ENCODE peak calls at places on chromosomes 3 and 15, in seven cellular contexts. Y is GM12878, I is H1, W is HepG2, X is HCT116, Z is A549, R is K562. D is an unnamed sample.
A peak's percentile ranks its signal among the peaks of the same experiment; 100 is the strongest.

GRCh38 chr15:31338879-31339557 is 12.4 kb downstream of the KLF13 start:
- DNase-seq in Y (peak; percentile 75), I (no peak), W (peak; percentile 38), X (no peak), Z (peak; percentile 58), R (no peak), D (peak; percentile 79)

GRCh38 chr3:177371903-177372302 is 174.6 kb upstream of the TBL1XR1 start:
- DNase-seq in Y (no peak), I (no peak), W (no peak), X (no peak), Z (no peak), R (no peak), D (no peak)

GRCh38 chr3:109045271-109046051 is 72.5 kb downstream of the MORC1 start:
- DNase-seq in Y (no peak), I (no peak), W (no peak), X (no peak), Z (no peak), R (no peak), D (no peak)

GRCh38 chr15:35743320-35743719 is 197.4 kb upstream of the DPH6 start:
- DNase-seq in Y (no peak), I (no peak), W (no peak), X (no peak), Z (no peak), R (no peak), D (no peak)

GRCh38 chr3:50382271-50382670 is 22.9 kb upstream of the TMEM115 start:
- DNase-seq in Y (no peak), I (no peak), W (no peak), X (no peak), Z (no peak), R (no peak), D (no peak)

GRCh38 chr3:50345586-50345985 is at the start of gene ZMYND10:
- DNase-seq in Y (no peak), I (peak; percentile 96), W (no peak), X (no peak), Z (peak; percentile 58), R (peak; percentile 78), D (peak; percentile 28)

GRCh38 chr3:196274585-196274984 is 12.9 kb downstream of the PCYT1A start:
- DNase-seq in Y (peak; percentile 84), I (no peak), W (no peak), X (no peak), Z (no peak), R (peak; percentile 69), D (peak; percentile 19)

GRCh38 chr3:124821356-124821755 is 65.8 kb downstream of the ITGB5 start:
- DNase-seq in Y (no peak), I (no peak), W (no peak), X (no peak), Z (no peak), R (no peak), D (no peak)

GRCh38 chr3:86814918-86815655 is 175.9 kb downstream of the VGLL3 start:
- DNase-seq in Y (no peak), I (no peak), W (no peak), X (no peak), Z (no peak), R (no peak), D (peak; percentile 51)

GRCh38 chr3:127480196-127480933 is 110.2 kb downstream of the TPRA1 start:
- DNase-seq in Y (no peak), I (no peak), W (no peak), X (no peak), Z (no peak), R (no peak), D (no peak)

GRCh38 chr3:140092883-140093536 is 158.0 kb downstream of the CLSTN2 start:
- DNase-seq in Y (no peak), I (peak; percentile 46), W (no peak), X (no peak), Z (no peak), R (peak; percentile 11), D (no peak)

GRCh38 chr3:192888121-192888520 is 29.5 kb downstream of the MB21D2 start:
- DNase-seq in Y (no peak), I (no peak), W (no peak), X (no peak), Z (peak; percentile 51), R (no peak), D (no peak)

GRCh38 chr3:86973440-86973839 is 17.5 kb downstream of the VGLL3 start:
- DNase-seq in Y (no peak), I (no peak), W (no peak), X (no peak), Z (peak; percentile 41), R (no peak), D (peak; percentile 94)

GRCh38 chr3:59995563-59995962 is 945.7 kb upstream of the CFAP20DC start:
- DNase-seq in Y (no peak), I (no peak), W (no peak), X (no peak), Z (no peak), R (no peak), D (no peak)

GRCh38 chr3:197417451-197417850 is 119.0 kb upstream of the DLG1 start:
- DNase-seq in Y (no peak), I (no peak), W (no peak), X (no peak), Z (no peak), R (no peak), D (peak; percentile 60)

GRCh38 chr15:48358229-48358641 is 27.0 kb downstream of the DUT start:
- DNase-seq in Y (no peak), I (no peak), W (no peak), X (peak; percentile 21), Z (peak; percentile 24), R (no peak), D (peak; percentile 64)

GRCh38 chr3:73719413-73719831 is 94.7 kb upstream of the PDZRN3 start:
- DNase-seq in Y (no peak), I (no peak), W (no peak), X (no peak), Z (no peak), R (no peak), D (peak; percentile 83)

GRCh38 chr3:126960604-126960995 is 22.3 kb upstream of the PLXNA1 start:
- DNase-seq in Y (no peak), I (no peak), W (no peak), X (no peak), Z (no peak), R (no peak), D (no peak)

GRCh38 chr15:63514533-63514943 is 10.1 kb downstream of the USP3 start:
- DNase-seq in Y (no peak), I (no peak), W (peak; percentile 76), X (no peak), Z (peak; percentile 86), R (no peak), D (peak; percentile 88)

GRCh38 chr3:51680196-51680595 is 9.1 kb downstream of the TEX264 start:
- DNase-seq in Y (no peak), I (no peak), W (no peak), X (no peak), Z (no peak), R (no peak), D (no peak)

GRCh38 chr3:51679777-51680176 is 8.7 kb downstream of the TEX264 start:
- DNase-seq in Y (no peak), I (no peak), W (no peak), X (no peak), Z (no peak), R (no peak), D (no peak)

GRCh38 chr3:51678186-51678585 is 7.1 kb downstream of the TEX264 start:
- DNase-seq in Y (no peak), I (no peak), W (no peak), X (no peak), Z (no peak), R (no peak), D (no peak)

GRCh38 chr3:51678685-51679084 is 7.6 kb downstream of the TEX264 start:
- DNase-seq in Y (no peak), I (no peak), W (no peak), X (no peak), Z (no peak), R (no peak), D (no peak)

GRCh38 chr3:51679318-51679717 is 8.3 kb downstream of the TEX264 start:
- DNase-seq in Y (no peak), I (no peak), W (no peak), X (no peak), Z (no peak), R (no peak), D (no peak)
- TF ChIP-seq CEBPB in Y (no peak), I (no peak), W (no peak), X (no peak), Z (no peak), R (no peak), D (no peak)

GRCh38 chr3:46282041-46282440 is 39.8 kb downstream of the CCR3 start:
- DNase-seq in Y (no peak), I (no peak), W (no peak), X (no peak), Z (no peak), R (no peak), D (no peak)

GRCh38 chr3:46285931-46286330 is 43.7 kb downstream of the CCR3 start:
- DNase-seq in Y (no peak), I (no peak), W (no peak), X (no peak), Z (no peak), R (no peak), D (no peak)

GRCh38 chr3:46284981-46285683 is 42.9 kb downstream of the CCR3 start:
- DNase-seq in Y (no peak), I (no peak), W (no peak), X (no peak), Z (no peak), R (no peak), D (no peak)

GRCh38 chr3:46282696-46283095 is 40.4 kb downstream of the CCR3 start:
- DNase-seq in Y (no peak), I (no peak), W (no peak), X (no peak), Z (no peak), R (no peak), D (no peak)

GRCh38 chr3:46283851-46284450 is 41.7 kb downstream of the CCR3 start:
- DNase-seq in Y (no peak), I (no peak), W (no peak), X (no peak), Z (no peak), R (no peak), D (no peak)
- H3K4me1 ChIP-seq in Y (peaks cover 17% of the 10 kb centered on the region), I (no peaks in the 10 kb centered on the region), W (no peaks in the 10 kb centered on the region), X (peaks cover 7% of the 10 kb centered on the region), Z (no peaks in the 10 kb centered on the region), R (no peaks in the 10 kb centered on the region), D (no peaks in the 10 kb centered on the region)

DNA sequence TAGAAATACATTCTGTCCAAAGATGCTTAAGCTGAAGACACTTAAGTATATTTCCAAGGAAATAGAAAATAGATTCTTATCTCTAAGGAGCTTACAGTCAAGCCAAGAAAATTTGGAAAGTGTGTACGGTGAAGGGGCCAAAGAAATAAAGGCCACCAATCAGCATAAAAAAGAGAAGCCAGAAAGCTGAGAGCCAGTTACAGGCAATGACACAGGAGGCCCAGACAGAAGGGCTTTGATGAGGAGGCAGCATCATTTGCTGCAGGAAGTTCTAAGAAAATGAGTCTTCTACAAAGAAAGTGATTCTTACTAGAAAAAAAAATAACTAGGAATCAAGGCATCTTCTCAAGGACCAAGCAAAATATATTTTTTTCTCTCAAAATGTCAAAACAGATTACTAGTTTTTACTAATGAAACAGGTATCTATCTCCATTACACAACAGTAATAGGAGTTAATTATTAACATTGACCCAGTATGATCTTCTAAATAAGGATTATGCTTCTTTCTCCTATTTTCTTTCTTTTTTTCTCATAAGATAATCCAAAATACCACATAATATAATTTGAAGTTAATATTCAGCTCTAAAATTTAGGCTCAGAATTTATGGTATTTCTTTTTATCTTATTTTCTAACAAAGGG is 82.1 kb upstream of the PHLDB2 start:
- DNase-seq in Y (no peak), I (no peak), W (no peak), X (no peak), Z (no peak), R (no peak), D (no peak)
- TF ChIP-seq CEBPB in Y (no peak), I (no peak), W (no peak), X (no peak), Z (no peak), R (no peak), D (no peak)

GRCh38 chr3:31921833-31922232 is 59.2 kb downstream of the OSBPL10 start:
- DNase-seq in Y (no peak), I (no peak), W (no peak), X (no peak), Z (no peak), R (no peak), D (no peak)
- H3K4me1 ChIP-seq in Y (peaks cover 8% of the 10 kb centered on the region), I (peaks cover 24% of the 10 kb centered on the region), W (peaks cover 76% of the 10 kb centered on the region), X (peaks cover 10% of the 10 kb centered on the region), Z (peaks cover 10% of the 10 kb centered on the region), R (no peaks in the 10 kb centered on the region), D (no peaks in the 10 kb centered on the region)